ENCODE peak calls at places on chromosomes 11 and 22, in six cellular contexts. N, D, T, R, Z and U are unnamed samples.

GRCh38 chr11:100445231-100445735 is 241.8 kb upstream of the ARHGAP42 start:
- DNase-seq in T (no peak), Z (no peak), D (no peak), N (peak), R (no peak), U (no peak)

GRCh38 chr22:26835929-26836528 is 178.6 kb downstream of the MIAT start:
- DNase-seq in N (peak), D (peak), T (peak), R (peak), Z (no peak), U (peak)

GRCh38 chr22:28208036-28208435 is 289.0 kb upstream of the PITPNB start:
- DNase-seq in Z (no peak), D (no peak), R (no peak), T (no peak), N (no peak), U (no peak)

GRCh38 chr11:122516686-122517085 is 138.8 kb upstream of the UBASH3B start:
- DNase-seq in Z (no peak), N (peak), D (no peak), R (no peak), T (no peak), U (no peak)

GRCh38 chr11:57277845-57278720 is 41.0 kb upstream of the APLNR start:
- DNase-seq in D (peak), T (no peak), R (peak), Z (no peak), N (peak), U (peak)

GRCh38 chr11:58650496-58650895 is 28.0 kb downstream of the CNTF start:
- DNase-seq in Z (no peak), R (no peak), D (no peak), N (no peak), T (no peak), U (no peak)

GRCh38 chr11:123321641-123322040 is 108.4 kb upstream of the GRAMD1B start:
- DNase-seq in R (no peak), D (no peak), T (no peak), N (no peak), Z (no peak), U (no peak)

GRCh38 chr11:75583710-75584658 is 21.9 kb downstream of the SERPINH1 start:
- DNase-seq in T (no peak), D (no peak), N (peak), Z (no peak), R (peak), U (peak)

GRCh38 chr11:11987503-11988022 is 20.9 kb downstream of the DKK3 start:
- DNase-seq in Z (no peak), R (peak), D (no peak), N (peak), T (no peak), U (peak)

GRCh38 chr11:107999759-108000455 is 8.8 kb upstream of the CUL5 start:
- DNase-seq in T (peak), R (peak), N (peak), Z (no peak), D (peak), U (peak)

GRCh38 chr11:132134322-132134721 is 763.9 kb downstream of the NTM start:
- DNase-seq in R (peak), D (no peak), T (no peak), Z (peak), N (no peak), U (no peak)

GRCh38 chr11:69359735-69360470 is 65.9 kb downstream of the MYEOV start:
- DNase-seq in T (no peak), Z (no peak), R (peak), N (no peak), D (no peak), U (no peak)

GRCh38 chr11:77062924-77063323 is 3.8 kb upstream of the CAPN5 start:
- DNase-seq in R (no peak), Z (no peak), D (no peak), T (no peak), N (no peak), U (no peak)

GRCh38 chr11:200224-201003 is 6.8 kb downstream of the BET1L start:
- DNase-seq in R (no peak), N (no peak), Z (no peak), D (no peak), T (no peak), U (no peak)

GRCh38 chr11:46383974-46384701 is 2.7 kb downstream of the MDK start:
- DNase-seq in D (peak), Z (no peak), N (no peak), T (no peak), R (no peak), U (peak)

GRCh38 chr11:96782632-96783031 is 392.8 kb downstream of the JRKL start:
- DNase-seq in R (no peak), N (no peak), D (no peak), Z (no peak), T (no peak), U (no peak)

GRCh38 chr22:49289822-49290221 is 537.9 kb downstream of the BRD1 start:
- DNase-seq in D (no peak), T (no peak), N (no peak), R (no peak), Z (no peak), U (no peak)

GRCh38 chr11:70343631-70344030 is 54.7 kb upstream of the CTTN start:
- DNase-seq in R (no peak), D (no peak), N (no peak), Z (no peak), T (no peak), U (no peak)

GRCh38 chr11:83760942-83761341 is 474.8 kb upstream of the CCDC90B start:
- DNase-seq in R (no peak), Z (no peak), T (no peak), N (no peak), D (no peak), U (no peak)

GRCh38 chr11:27688076-27688475 is 12.2 kb downstream of the BDNF start:
- DNase-seq in N (no peak), R (no peak), T (no peak), D (no peak), Z (no peak), U (no peak)

GRCh38 chr22:30159561-30160353 is 79.5 kb downstream of the HORMAD2 start:
- DNase-seq in Z (peak), D (no peak), N (peak), T (no peak), R (peak), U (no peak)

GRCh38 chr11:2995091-2995561 is 3.0 kb upstream of the NAP1L4 start:
- DNase-seq in N (no peak), D (no peak), T (no peak), Z (no peak), R (no peak), U (no peak)

GRCh38 chr11:123487157-123487744 is 57.2 kb downstream of the GRAMD1B start:
- DNase-seq in T (no peak), Z (no peak), R (no peak), D (no peak), N (no peak), U (no peak)

GRCh38 chr11:35714882-35715612 is 52.5 kb downstream of the TRIM44 start:
- DNase-seq in R (peak), N (peak), D (no peak), T (no peak), Z (no peak), U (no peak)

GRCh38 chr11:82980292-82980691 is 78.8 kb downstream of the DDIAS start:
- DNase-seq in D (peak), T (no peak), R (peak), N (peak), Z (peak), U (no peak)

GRCh38 chr22:40033586-40034380 is 39.0 kb downstream of the FAM83F start:
- DNase-seq in D (no peak), R (no peak), N (no peak), Z (no peak), T (no peak), U (no peak)

GRCh38 chr11:103880968-103881367 is 155.5 kb upstream of the DDI1 start:
- DNase-seq in Z (no peak), T (no peak), R (no peak), D (no peak), N (no peak), U (no peak)

GRCh38 chr11:9347100-9347499 is 32.7 kb upstream of the TMEM41B start:
- DNase-seq in Z (no peak), N (no peak), R (no peak), T (no peak), D (no peak), U (peak)

GRCh38 chr11:95230054-95231034 is 658 bp downstream of the SESN3 start:
- DNase-seq in R (peak), N (peak), T (peak), Z (no peak), D (no peak), U (no peak)
- TF ChIP-seq EZH2 in R (peak), N (no peak), T (no peak), Z (no peak), D (no peak), U (no peak)

GRCh38 chr11:119107538-119108150 is 500 bp downstream of the C2CD2L start:
- DNase-seq in T (no peak), D (no peak), N (peak), R (no peak), Z (no peak), U (no peak)
- TF ChIP-seq EZH2 in T (no peak), D (no peak), N (no peak), R (no peak), Z (no peak), U (no peak)

GRCh38 chr22:46062971-46063631 is 86.1 kb upstream of the WNT7B start:
- DNase-seq in R (no peak), N (no peak), Z (no peak), D (no peak), T (no peak), U (no peak)

GRCh38 chr22:46063861-46064235 is 86.5 kb upstream of the PPARA start:
- DNase-seq in R (no peak), Z (no peak), N (no peak), D (no peak), T (no peak), U (no peak)

GRCh38 chr22:46061431-46062231 is 84.7 kb upstream of the WNT7B start:
- DNase-seq in D (no peak), R (no peak), N (no peak), Z (no peak), T (no peak), U (no peak)

GRCh38 chr22:46061124-46061410 is 84.1 kb upstream of the WNT7B start:
- DNase-seq in T (no peak), R (no peak), D (no peak), Z (no peak), N (no peak), U (no peak)

GRCh38 chr22:46062232-46062615 is 85.3 kb upstream of the WNT7B start:
- DNase-seq in N (no peak), D (no peak), Z (no peak), R (no peak), T (no peak), U (no peak)
- TF ChIP-seq EZH2 in N (no peak), D (no peak), Z (no peak), R (no peak), T (no peak), U (no peak)

GRCh38 chr11:67675058-67675747 is 780 bp upstream of the ALDH3B2 start:
- DNase-seq in D (no peak), R (no peak), T (no peak), Z (no peak), N (no peak), U (no peak)
- TF ChIP-seq EZH2 in D (no peak), R (no peak), T (no peak), Z (no peak), N (no peak), U (no peak)

DNA sequence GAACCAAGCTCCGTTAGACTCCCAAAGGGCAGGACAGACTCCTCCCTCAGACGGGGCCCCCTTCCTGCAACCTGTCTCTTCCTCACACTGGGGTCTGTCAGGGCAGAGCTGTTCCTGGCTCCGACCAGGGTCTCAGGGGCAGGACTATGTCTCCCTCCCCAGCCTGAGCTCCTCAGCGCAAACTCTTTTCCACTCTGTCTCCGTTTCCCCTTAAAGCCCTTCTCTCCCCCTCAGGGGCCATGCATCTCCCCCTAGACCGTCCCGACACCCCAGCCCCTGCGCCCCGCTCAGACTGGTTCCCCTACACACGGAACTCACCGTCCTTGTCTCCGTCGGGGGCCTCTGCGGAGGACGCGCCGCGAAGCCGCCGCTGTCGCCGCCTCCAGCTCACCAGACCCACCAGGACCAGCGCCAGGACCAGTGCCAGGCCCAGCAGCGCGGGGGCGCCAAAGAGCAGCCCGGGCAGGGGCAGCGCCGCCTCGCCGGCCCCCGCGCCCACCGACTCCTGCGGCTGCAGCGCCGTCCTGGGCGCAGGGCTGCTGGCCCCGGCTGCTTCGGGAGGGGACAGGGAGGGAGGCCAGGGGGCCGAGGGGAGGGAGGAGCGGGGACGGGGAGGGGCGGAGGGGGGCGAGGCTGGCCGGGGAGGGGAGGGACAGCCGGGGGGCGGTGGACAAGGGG is 684 bp downstream of the TNFRSF13C start:
- DNase-seq in T (peak), R (peak), N (peak), Z (no peak), D (no peak), U (peak)
- TF ChIP-seq EZH2 in T (no peak), R (no peak), N (no peak), Z (no peak), D (no peak), U (no peak)

GRCh38 chr22:44557064-44557748 is 59.2 kb upstream of the RTL6 start:
- DNase-seq in R (no peak), D (no peak), N (no peak), T (no peak), Z (no peak), U (no peak)
- TF ChIP-seq EZH2 in R (no peak), D (no peak), N (no peak), T (no peak), Z (no peak), U (no peak)

GRCh38 chr11:113296447-113297205 is 17.8 kb upstream of the TTC12 start:
- DNase-seq in T (peak), D (no peak), N (peak), R (no peak), Z (no peak), U (no peak)
- TF ChIP-seq EZH2 in T (no peak), D (no peak), N (no peak), R (no peak), Z (no peak), U (no peak)

GRCh38 chr11:10537587-10537986 is 3.4 kb downstream of the RNF141 start:
- DNase-seq in Z (no peak), T (no peak), N (no peak), D (no peak), R (no peak), U (no peak)

GRCh38 chr11:10540546-10540914 is 457 bp downstream of the RNF141 start:
- DNase-seq in N (no peak), T (peak), D (no peak), R (peak), Z (no peak), U (peak)

GRCh38 chr11:10539339-10539738 is 1.6 kb downstream of the RNF141 start:
- DNase-seq in T (no peak), D (no peak), R (no peak), Z (no peak), N (no peak), U (no peak)

GRCh38 chr11:10540915-10541591 is at the start of gene RNF141:
- DNase-seq in Z (peak), T (peak), R (peak), D (peak), N (peak), U (peak)

DNA sequence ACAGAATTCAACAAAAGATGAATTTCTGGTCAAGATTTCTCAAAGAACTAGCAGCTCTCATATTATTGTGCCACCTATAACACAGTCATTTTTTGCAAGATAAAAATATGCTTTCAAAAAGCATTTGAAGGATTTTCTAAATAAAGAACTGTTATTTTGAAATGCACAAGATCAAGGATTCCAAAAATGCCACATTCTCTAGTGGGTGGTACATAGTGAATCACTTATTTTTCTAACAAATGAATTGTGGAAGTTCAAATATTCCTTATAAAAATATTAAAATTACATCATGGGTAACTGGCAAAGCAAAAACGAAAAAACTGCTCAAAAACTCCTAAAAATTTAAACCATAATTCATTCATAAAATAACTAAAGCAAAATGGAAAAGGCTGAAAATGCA is 2.1 kb downstream of the RNF141 start:
- DNase-seq in N (no peak), T (no peak), Z (no peak), D (no peak), R (no peak), U (no peak)
- TF ChIP-seq EZH2 in N (no peak), T (no peak), Z (no peak), D (no peak), R (no peak), U (no peak)

GRCh38 chr22:37560682-37561208 is 465 bp downstream of the CDC42EP1 start:
- DNase-seq in D (no peak), N (no peak), Z (no peak), T (no peak), R (peak), U (no peak)
- TF ChIP-seq EZH2 in D (no peak), N (no peak), Z (no peak), T (no peak), R (no peak), U (no peak)

GRCh38 chr22:20015971-20016733 is 471 bp downstream of the ARVCF start:
- DNase-seq in Z (no peak), R (no peak), D (no peak), T (no peak), N (no peak), U (peak)

GRCh38 chr22:20018001-20018400 is 1.4 kb upstream of the ARVCF start:
- DNase-seq in R (no peak), Z (no peak), T (no peak), D (no peak), N (no peak), U (no peak)

GRCh38 chr22:20015187-20015625 is 1.4 kb downstream of the ARVCF start:
- DNase-seq in Z (no peak), N (no peak), T (no peak), D (no peak), R (no peak), U (no peak)

GRCh38 chr22:20017622-20017958 is 967 bp upstream of the ARVCF start:
- DNase-seq in D (no peak), N (no peak), R (no peak), Z (no peak), T (no peak), U (no peak)

GRCh38 chr22:20016734-20017621 is at the start of gene ARVCF:
- DNase-seq in Z (peak), T (peak), D (peak), N (peak), R (peak), U (peak)
- TF ChIP-seq EZH2 in Z (no peak), T (no peak), D (no peak), N (no peak), R (no peak), U (no peak)